ENCODE peak calls at places on chromosomes 3 and 15, in four cellular contexts. K is uterus, C is cardiac muscle cell, I is HS-5. M is an unnamed sample.

GRCh38 chr3:18124501-18124900 is 300.6 kb downstream of the SATB1 start:
- DNase-seq in I (peak; percentile 74), K (no peak), C (no peak), M (no peak)

GRCh38 chr3:31947671-31948091 is 33.4 kb downstream of the OSBPL10 start:
- DNase-seq in C (no peak), I (no peak), K (no peak), M (no peak)

GRCh38 chr3:177729939-177730700 is 532.8 kb upstream of the TBL1XR1 start:
- DNase-seq in I (no peak), K (peak; percentile 49), C (no peak), M (peak; percentile 77)

GRCh38 chr3:157443873-157444770 is 7.5 kb downstream of the PTX3 start:
- DNase-seq in I (no peak), K (no peak), C (no peak), M (no peak)

GRCh38 chr15:47987908-47988532 is 132.8 kb upstream of the SLC24A5 start:
- DNase-seq in I (peak; percentile 28), K (no peak), C (peak; percentile 78), M (no peak)

GRCh38 chr3:71173421-71173975 is 410.0 kb downstream of the FOXP1 start:
- DNase-seq in C (no peak), K (no peak), I (peak; percentile 71), M (no peak)

GRCh38 chr15:99032935-99033334 is 25.3 kb upstream of the PGPEP1L start:
- DNase-seq in C (no peak), I (no peak), K (no peak), M (no peak)

GRCh38 chr15:63440756-63441155 is 59.1 kb upstream of the CA12 start:
- DNase-seq in C (no peak), I (no peak), K (no peak), M (no peak)

GRCh38 chr15:73344051-73344450 is 24.7 kb downstream of the HCN4 start:
- DNase-seq in K (no peak), I (peak; percentile 10), C (no peak), M (no peak)

GRCh38 chr3:182618085-182618732 is 175.1 kb upstream of the ATP11B start:
- DNase-seq in K (no peak), C (peak; percentile 32), I (no peak), M (no peak)

GRCh38 chr3:59998040-59998439 is 948.2 kb upstream of the CFAP20DC start:
- DNase-seq in C (no peak), I (no peak), K (no peak), M (no peak)

GRCh38 chr15:62472616-62473299 is 307.7 kb upstream of the C2CD4B start:
- DNase-seq in I (no peak), C (peak; percentile 71), K (no peak), M (peak; percentile 59)

GRCh38 chr3:158403013-158403412 is 168.0 kb upstream of the MLF1 start:
- DNase-seq in I (no peak), K (no peak), C (no peak), M (no peak)

GRCh38 chr15:55588070-55588817 is at the start of gene PYGO1:
- DNase-seq in C (peak; percentile 83), I (no peak), K (peak; percentile 63), M (peak; percentile 81)

GRCh38 chr3:144662729-144663128 is 691.1 kb downstream of the DIPK2A start:
- DNase-seq in C (no peak), I (no peak), K (no peak), M (no peak)

GRCh38 chr3:4665197-4665596 is 172.0 kb downstream of the ITPR1 start:
- DNase-seq in I (no peak), C (no peak), K (no peak), M (no peak)

GRCh38 chr3:147393261-147393964 is 12.9 kb downstream of the ZIC4 start:
- DNase-seq in C (peak; percentile 52), I (no peak), K (no peak), M (peak; percentile 62)